ENCODE peak calls at places on chromosomes 7 and 10, in seven cellular contexts. One of them, this sample, is unnamed.

GRCh38 chr7:106022193-106022821 is 59.2 kb downstream of the CDHR3 start:
- DNase-seq in GM12864: peak
- DNase-seq in tibial nerve: no peak
- DNase-seq in nephron progenitor cell: no peak
- DNase-seq in HCT116: no peak
- DNase-seq in AG09319: no peak
- DNase-seq in BJ: no peak
- DNase-seq in this sample: no peak

GRCh38 chr10:88108115-88108610 is 244.7 kb downstream of the PTEN start:
- DNase-seq in GM12864: peak
- DNase-seq in tibial nerve: no peak
- DNase-seq in nephron progenitor cell: no peak
- DNase-seq in HCT116: peak
- DNase-seq in AG09319: no peak
- DNase-seq in BJ: no peak
- DNase-seq in this sample: no peak

GRCh38 chr7:134804351-134804750 is 24.9 kb downstream of the CALD1 start:
- DNase-seq in GM12864: no peak
- DNase-seq in tibial nerve: no peak
- DNase-seq in nephron progenitor cell: no peak
- DNase-seq in HCT116: no peak
- DNase-seq in AG09319: no peak
- DNase-seq in BJ: no peak
- DNase-seq in this sample: no peak

GRCh38 chr7:142669074-142669654 is 80.1 kb upstream of the PRSS1 start:
- DNase-seq in GM12864: no peak
- DNase-seq in tibial nerve: no peak
- DNase-seq in nephron progenitor cell: no peak
- DNase-seq in HCT116: no peak
- DNase-seq in AG09319: no peak
- DNase-seq in BJ: no peak
- DNase-seq in this sample: no peak

GRCh38 chr7:14748461-14748860 is 154.1 kb downstream of the DGKB start:
- DNase-seq in GM12864: no peak
- DNase-seq in tibial nerve: no peak
- DNase-seq in nephron progenitor cell: no peak
- DNase-seq in HCT116: peak
- DNase-seq in AG09319: no peak
- DNase-seq in BJ: peak
- DNase-seq in this sample: no peak

GRCh38 chr10:24453404-24453830 is 244.5 kb downstream of the KIAA1217 start:
- DNase-seq in GM12864: no peak
- DNase-seq in tibial nerve: no peak
- DNase-seq in nephron progenitor cell: no peak
- DNase-seq in HCT116: no peak
- DNase-seq in AG09319: no peak
- DNase-seq in BJ: no peak
- DNase-seq in this sample: no peak

GRCh38 chr10:86299562-86299961 is 67.0 kb downstream of the GRID1 start:
- DNase-seq in GM12864: no peak
- DNase-seq in tibial nerve: no peak
- DNase-seq in nephron progenitor cell: no peak
- DNase-seq in HCT116: no peak
- DNase-seq in AG09319: no peak
- DNase-seq in BJ: no peak
- DNase-seq in this sample: no peak

GRCh38 chr10:129445445-129445844 is 21.6 kb upstream of the MGMT start:
- DNase-seq in GM12864: no peak
- DNase-seq in tibial nerve: no peak
- DNase-seq in nephron progenitor cell: no peak
- DNase-seq in HCT116: no peak
- DNase-seq in AG09319: no peak
- DNase-seq in BJ: no peak
- DNase-seq in this sample: no peak

GRCh38 chr7:4343272-4344000 is 338.7 kb upstream of the FOXK1 start:
- DNase-seq in GM12864: no peak
- DNase-seq in tibial nerve: no peak
- DNase-seq in nephron progenitor cell: no peak
- DNase-seq in HCT116: no peak
- DNase-seq in AG09319: no peak
- DNase-seq in BJ: no peak
- DNase-seq in this sample: no peak

GRCh38 chr7:99301496-99301895 is 24.2 kb upstream of the ARPC1A start:
- DNase-seq in GM12864: no peak
- DNase-seq in tibial nerve: no peak
- DNase-seq in nephron progenitor cell: no peak
- DNase-seq in HCT116: no peak
- DNase-seq in AG09319: no peak
- DNase-seq in BJ: no peak
- DNase-seq in this sample: no peak

GRCh38 chr7:78835896-78836295 is 617.6 kb downstream of the MAGI2 start:
- DNase-seq in GM12864: no peak
- DNase-seq in tibial nerve: no peak
- DNase-seq in nephron progenitor cell: no peak
- DNase-seq in HCT116: no peak
- DNase-seq in AG09319: no peak
- DNase-seq in BJ: no peak
- DNase-seq in this sample: no peak

GRCh38 chr10:14953452-14954000 is 370 bp downstream of the DCLRE1C start:
- DNase-seq in GM12864: no peak
- DNase-seq in tibial nerve: peak
- DNase-seq in nephron progenitor cell: peak
- DNase-seq in HCT116: peak
- DNase-seq in AG09319: peak
- DNase-seq in BJ: no peak
- DNase-seq in this sample: peak
- TF ChIP-seq CTCF in GM12864: no peak
- TF ChIP-seq CTCF in tibial nerve: no peak
- TF ChIP-seq CTCF in nephron progenitor cell: no peak
- TF ChIP-seq CTCF in HCT116: no peak
- TF ChIP-seq CTCF in AG09319: peak
- TF ChIP-seq CTCF in BJ: peak
- TF ChIP-seq CTCF in this sample: no peak

GRCh38 chr10:13470270-13470669 is 58.5 kb downstream of the BEND7 start:
- DNase-seq in GM12864: no peak
- DNase-seq in tibial nerve: no peak
- DNase-seq in nephron progenitor cell: no peak
- DNase-seq in HCT116: no peak
- DNase-seq in AG09319: no peak
- DNase-seq in BJ: no peak
- DNase-seq in this sample: no peak
- TF ChIP-seq CTCF in GM12864: peak
- TF ChIP-seq CTCF in tibial nerve: no peak
- TF ChIP-seq CTCF in nephron progenitor cell: no peak
- TF ChIP-seq CTCF in HCT116: no peak
- TF ChIP-seq CTCF in AG09319: no peak
- TF ChIP-seq CTCF in BJ: no peak
- TF ChIP-seq CTCF in this sample: no peak

DNA sequence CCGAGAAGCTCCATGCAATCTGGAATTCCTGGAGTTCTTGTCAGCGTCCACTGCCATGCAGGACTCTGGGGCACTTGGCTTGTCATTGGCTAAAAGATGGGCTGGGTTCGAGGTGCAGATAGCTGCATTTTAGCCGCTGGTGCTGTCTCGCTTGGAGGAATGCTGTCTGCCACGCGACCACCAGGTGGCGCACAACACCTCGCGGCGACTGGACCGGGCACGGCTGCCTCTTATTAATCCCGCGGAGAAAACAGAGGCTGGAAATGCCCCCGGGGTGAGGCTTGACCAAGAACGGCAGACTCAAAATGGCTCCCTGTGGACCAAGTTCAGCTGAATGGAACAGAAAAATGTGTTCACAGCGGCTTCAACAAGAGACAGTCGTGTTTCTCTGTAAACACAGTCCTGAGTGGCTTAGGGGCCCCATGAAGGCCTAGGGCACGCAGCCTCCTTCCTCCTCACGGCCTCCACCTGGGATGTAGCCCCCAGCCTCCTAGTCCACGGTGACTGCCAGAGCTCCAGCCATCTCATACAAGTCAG is 46.2 kb downstream of the AOC1 start:
- DNase-seq in GM12864: peak
- DNase-seq in tibial nerve: peak
- DNase-seq in nephron progenitor cell: peak
- DNase-seq in HCT116: peak
- DNase-seq in AG09319: peak
- DNase-seq in BJ: no peak
- DNase-seq in this sample: peak
- TF ChIP-seq CTCF in GM12864: peak
- TF ChIP-seq CTCF in tibial nerve: peak
- TF ChIP-seq CTCF in nephron progenitor cell: peak
- TF ChIP-seq CTCF in HCT116: peak
- TF ChIP-seq CTCF in AG09319: peak
- TF ChIP-seq CTCF in BJ: peak
- TF ChIP-seq CTCF in this sample: peak

DNA sequence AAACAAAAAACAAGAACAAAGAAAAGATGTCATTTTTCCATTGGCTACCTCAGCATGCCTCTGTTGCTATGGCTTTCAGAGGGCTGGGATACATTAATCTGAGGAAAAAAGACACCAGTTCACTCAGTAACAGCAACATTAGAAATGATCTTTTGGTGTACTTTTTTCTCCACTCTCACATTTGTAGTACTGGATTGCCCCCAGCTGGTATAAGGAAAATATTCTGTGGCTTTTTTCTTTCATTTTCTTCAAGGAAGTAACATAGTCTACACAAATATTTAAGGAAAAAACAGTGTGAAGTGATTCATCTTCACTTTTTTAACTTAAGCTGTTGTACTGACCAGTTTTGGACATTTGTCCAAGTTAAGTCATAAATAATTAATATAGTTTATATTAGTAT is 482.3 kb downstream of the SORCS1 start:
- DNase-seq in GM12864: no peak
- DNase-seq in tibial nerve: no peak
- DNase-seq in nephron progenitor cell: no peak
- DNase-seq in HCT116: no peak
- DNase-seq in AG09319: no peak
- DNase-seq in BJ: no peak
- DNase-seq in this sample: no peak
- TF ChIP-seq CTCF in GM12864: no peak
- TF ChIP-seq CTCF in tibial nerve: no peak
- TF ChIP-seq CTCF in nephron progenitor cell: no peak
- TF ChIP-seq CTCF in HCT116: no peak
- TF ChIP-seq CTCF in AG09319: peak
- TF ChIP-seq CTCF in BJ: peak
- TF ChIP-seq CTCF in this sample: no peak

GRCh38 chr10:26508016-26508415 is 69.9 kb downstream of the APBB1IP start:
- DNase-seq in GM12864: no peak
- DNase-seq in tibial nerve: no peak
- DNase-seq in nephron progenitor cell: no peak
- DNase-seq in HCT116: no peak
- DNase-seq in AG09319: no peak
- DNase-seq in BJ: no peak
- DNase-seq in this sample: no peak

GRCh38 chr10:26505491-26505890 is 67.3 kb downstream of the APBB1IP start:
- DNase-seq in GM12864: no peak
- DNase-seq in tibial nerve: no peak
- DNase-seq in nephron progenitor cell: no peak
- DNase-seq in HCT116: no peak
- DNase-seq in AG09319: no peak
- DNase-seq in BJ: no peak
- DNase-seq in this sample: no peak

GRCh38 chr10:26507441-26507840 is 69.3 kb downstream of the APBB1IP start:
- DNase-seq in GM12864: no peak
- DNase-seq in tibial nerve: no peak
- DNase-seq in nephron progenitor cell: no peak
- DNase-seq in HCT116: no peak
- DNase-seq in AG09319: no peak
- DNase-seq in BJ: no peak
- DNase-seq in this sample: no peak

GRCh38 chr10:26513101-26513500 is 75.0 kb downstream of the APBB1IP start:
- DNase-seq in GM12864: no peak
- DNase-seq in tibial nerve: no peak
- DNase-seq in nephron progenitor cell: no peak
- DNase-seq in HCT116: no peak
- DNase-seq in AG09319: no peak
- DNase-seq in BJ: no peak
- DNase-seq in this sample: no peak

GRCh38 chr10:26509311-26509710 is 71.2 kb downstream of the APBB1IP start:
- DNase-seq in GM12864: no peak
- DNase-seq in tibial nerve: no peak
- DNase-seq in nephron progenitor cell: no peak
- DNase-seq in HCT116: no peak
- DNase-seq in AG09319: no peak
- DNase-seq in BJ: no peak
- DNase-seq in this sample: no peak
- TF ChIP-seq CTCF in GM12864: no peak
- TF ChIP-seq CTCF in tibial nerve: no peak
- TF ChIP-seq CTCF in nephron progenitor cell: no peak
- TF ChIP-seq CTCF in HCT116: no peak
- TF ChIP-seq CTCF in AG09319: no peak
- TF ChIP-seq CTCF in BJ: no peak
- TF ChIP-seq CTCF in this sample: no peak

DNA sequence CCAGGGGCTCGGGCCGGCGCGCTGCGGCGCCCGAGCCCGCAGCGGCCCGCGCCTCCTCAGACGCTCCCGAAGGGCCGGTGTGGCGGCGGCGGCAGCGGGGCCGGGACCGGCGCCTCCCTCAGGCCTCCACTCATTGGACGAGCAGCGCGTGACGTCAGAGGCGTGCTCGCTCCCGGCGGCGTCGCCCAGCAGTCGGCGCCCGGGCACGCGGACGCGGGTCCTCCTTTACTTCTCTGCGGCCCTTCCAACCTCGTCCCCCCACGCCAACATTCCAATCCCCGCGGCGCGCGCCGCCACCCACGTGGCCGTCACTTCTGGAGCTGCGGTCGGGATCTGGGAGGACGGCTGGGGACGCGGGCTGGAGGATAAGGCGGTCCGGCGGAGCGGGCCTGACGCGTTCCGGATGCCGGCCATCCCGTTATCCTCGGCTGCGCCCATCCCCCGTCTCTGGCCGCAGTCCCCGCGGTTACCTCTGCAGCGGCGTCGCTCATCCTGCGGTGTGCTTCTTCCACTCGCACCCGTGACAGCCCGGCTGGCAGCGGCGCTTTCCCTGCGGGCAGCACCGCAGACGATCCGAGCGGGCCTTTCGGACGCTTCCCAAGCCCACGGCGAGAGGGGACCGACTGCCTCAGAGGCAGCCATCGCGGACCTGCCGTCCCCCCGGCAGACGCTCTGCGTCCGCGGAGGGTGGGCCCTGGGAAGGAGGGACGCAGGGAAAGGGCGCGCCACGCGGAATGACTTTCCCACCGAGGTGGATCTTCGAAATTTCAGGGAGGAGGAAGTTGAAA is at the start of gene PDZD8:
- DNase-seq in GM12864: peak
- DNase-seq in tibial nerve: peak
- DNase-seq in nephron progenitor cell: peak
- DNase-seq in HCT116: peak
- DNase-seq in AG09319: peak
- DNase-seq in BJ: peak
- DNase-seq in this sample: peak
- TF ChIP-seq CTCF in GM12864: no peak
- TF ChIP-seq CTCF in tibial nerve: peak
- TF ChIP-seq CTCF in nephron progenitor cell: no peak
- TF ChIP-seq CTCF in HCT116: no peak
- TF ChIP-seq CTCF in AG09319: no peak
- TF ChIP-seq CTCF in BJ: no peak
- TF ChIP-seq CTCF in this sample: no peak